ENCODE peak calls at places on chromosomes 4 and X, in nine cellular contexts. One of them, this sample, is unnamed.

GRCh38 chr4:42767669-42768068 is 110.8 kb upstream of the ATP8A1 start:
- DNase-seq in amniotic epithelial cell: no peak
- DNase-seq in NCI-H187 treated with DMSO at 0.1 percent for 48 hours: no peak
- DNase-seq in mammary epithelial cell: no peak
- DNase-seq in nephron progenitor cell: no peak
- DNase-seq in activated T-cell treated with anti-CD3 and anti-CD28 coated beads, Interleukin-2, amount 50 U/mL, for 72 hours: no peak
- DNase-seq in hepatic stellate cell: no peak
- DNase-seq in nucleus accumbens: no peak
- DNase-seq in ascending aorta: no peak
- DNase-seq in this sample: no peak

GRCh38 chr4:76624271-76624681 is 189.2 kb downstream of the SHROOM3 start:
- DNase-seq in amniotic epithelial cell: peak; percentile 95
- DNase-seq in NCI-H187 treated with DMSO at 0.1 percent for 48 hours: no peak
- DNase-seq in mammary epithelial cell: peak; percentile 94
- DNase-seq in nephron progenitor cell: no peak
- DNase-seq in activated T-cell treated with anti-CD3 and anti-CD28 coated beads, Interleukin-2, amount 50 U/mL, for 72 hours: no peak
- DNase-seq in hepatic stellate cell: peak; percentile 70
- DNase-seq in nucleus accumbens: no peak
- DNase-seq in ascending aorta: peak; percentile 30
- DNase-seq in this sample: no peak

GRCh38 chr4:24089831-24090531 is 200.1 kb upstream of the PPARGC1A start:
- DNase-seq in amniotic epithelial cell: no peak
- DNase-seq in NCI-H187 treated with DMSO at 0.1 percent for 48 hours: no peak
- DNase-seq in mammary epithelial cell: no peak
- DNase-seq in nephron progenitor cell: no peak
- DNase-seq in activated T-cell treated with anti-CD3 and anti-CD28 coated beads, Interleukin-2, amount 50 U/mL, for 72 hours: no peak
- DNase-seq in hepatic stellate cell: peak; percentile 22
- DNase-seq in nucleus accumbens: no peak
- DNase-seq in ascending aorta: no peak
- DNase-seq in this sample: no peak

GRCh38 chr4:164383187-164384181 is 370.4 kb upstream of the SMIM31 start:
- DNase-seq in amniotic epithelial cell: peak; percentile 58
- DNase-seq in NCI-H187 treated with DMSO at 0.1 percent for 48 hours: no peak
- DNase-seq in mammary epithelial cell: peak; percentile 22
- DNase-seq in nephron progenitor cell: peak; percentile 69
- DNase-seq in activated T-cell treated with anti-CD3 and anti-CD28 coated beads, Interleukin-2, amount 50 U/mL, for 72 hours: peak; percentile 3
- DNase-seq in hepatic stellate cell: no peak
- DNase-seq in nucleus accumbens: peak; percentile 93
- DNase-seq in ascending aorta: no peak
- DNase-seq in this sample: peak; percentile 60

GRCh38 chr4:4296283-4296846 is 6.3 kb downstream of the ZBTB49 start:
- DNase-seq in amniotic epithelial cell: no peak
- DNase-seq in NCI-H187 treated with DMSO at 0.1 percent for 48 hours: no peak
- DNase-seq in mammary epithelial cell: no peak
- DNase-seq in nephron progenitor cell: no peak
- DNase-seq in activated T-cell treated with anti-CD3 and anti-CD28 coated beads, Interleukin-2, amount 50 U/mL, for 72 hours: no peak
- DNase-seq in hepatic stellate cell: no peak
- DNase-seq in nucleus accumbens: no peak
- DNase-seq in ascending aorta: no peak
- DNase-seq in this sample: no peak

GRCh38 chrX:20487227-20487626 is 220.5 kb upstream of the RPS6KA3 start:
- DNase-seq in amniotic epithelial cell: peak; percentile 19
- DNase-seq in NCI-H187 treated with DMSO at 0.1 percent for 48 hours: no peak
- DNase-seq in mammary epithelial cell: peak; percentile 53
- DNase-seq in nephron progenitor cell: no peak
- DNase-seq in activated T-cell treated with anti-CD3 and anti-CD28 coated beads, Interleukin-2, amount 50 U/mL, for 72 hours: no peak
- DNase-seq in hepatic stellate cell: peak; percentile 2
- DNase-seq in nucleus accumbens: no peak
- DNase-seq in ascending aorta: no peak
- DNase-seq in this sample: no peak

GRCh38 chr4:25182941-25183340 is 22.7 kb upstream of the SEPSECS start:
- DNase-seq in amniotic epithelial cell: peak; percentile 8
- DNase-seq in NCI-H187 treated with DMSO at 0.1 percent for 48 hours: peak; percentile 89
- DNase-seq in mammary epithelial cell: no peak
- DNase-seq in nephron progenitor cell: peak; percentile 22
- DNase-seq in activated T-cell treated with anti-CD3 and anti-CD28 coated beads, Interleukin-2, amount 50 U/mL, for 72 hours: no peak
- DNase-seq in hepatic stellate cell: no peak
- DNase-seq in nucleus accumbens: no peak
- DNase-seq in ascending aorta: no peak
- DNase-seq in this sample: no peak

GRCh38 chr4:47525154-47525819 is 40.2 kb downstream of the ATP10D start:
- DNase-seq in amniotic epithelial cell: peak; percentile 96
- DNase-seq in NCI-H187 treated with DMSO at 0.1 percent for 48 hours: no peak
- DNase-seq in mammary epithelial cell: peak; percentile 79
- DNase-seq in nephron progenitor cell: no peak
- DNase-seq in activated T-cell treated with anti-CD3 and anti-CD28 coated beads, Interleukin-2, amount 50 U/mL, for 72 hours: no peak
- DNase-seq in hepatic stellate cell: peak; percentile 38
- DNase-seq in nucleus accumbens: no peak
- DNase-seq in ascending aorta: no peak
- DNase-seq in this sample: no peak

GRCh38 chrX:136691028-136691809 is 43.3 kb downstream of the CD40LG start:
- DNase-seq in amniotic epithelial cell: peak; percentile 9
- DNase-seq in NCI-H187 treated with DMSO at 0.1 percent for 48 hours: no peak
- DNase-seq in mammary epithelial cell: peak; percentile 54
- DNase-seq in nephron progenitor cell: no peak
- DNase-seq in activated T-cell treated with anti-CD3 and anti-CD28 coated beads, Interleukin-2, amount 50 U/mL, for 72 hours: no peak
- DNase-seq in hepatic stellate cell: no peak
- DNase-seq in nucleus accumbens: no peak
- DNase-seq in ascending aorta: no peak
- DNase-seq in this sample: no peak

GRCh38 chrX:46582964-46583363 is 9.4 kb downstream of the CHST7 start:
- DNase-seq in amniotic epithelial cell: peak; percentile 87
- DNase-seq in NCI-H187 treated with DMSO at 0.1 percent for 48 hours: no peak
- DNase-seq in mammary epithelial cell: peak; percentile 88
- DNase-seq in nephron progenitor cell: no peak
- DNase-seq in activated T-cell treated with anti-CD3 and anti-CD28 coated beads, Interleukin-2, amount 50 U/mL, for 72 hours: no peak
- DNase-seq in hepatic stellate cell: peak; percentile 45
- DNase-seq in nucleus accumbens: no peak
- DNase-seq in ascending aorta: no peak
- DNase-seq in this sample: no peak

GRCh38 chrX:100368167-100368566 is 41.9 kb downstream of the PCDH19 start:
- DNase-seq in amniotic epithelial cell: peak; percentile 1
- DNase-seq in NCI-H187 treated with DMSO at 0.1 percent for 48 hours: no peak
- DNase-seq in mammary epithelial cell: peak; percentile 16
- DNase-seq in nephron progenitor cell: peak; percentile 16
- DNase-seq in activated T-cell treated with anti-CD3 and anti-CD28 coated beads, Interleukin-2, amount 50 U/mL, for 72 hours: no peak
- DNase-seq in hepatic stellate cell: no peak
- DNase-seq in nucleus accumbens: no peak
- DNase-seq in ascending aorta: no peak
- DNase-seq in this sample: no peak

GRCh38 chr4:11436084-11436483 is 7.4 kb upstream of the HS3ST1 start:
- DNase-seq in amniotic epithelial cell: no peak
- DNase-seq in NCI-H187 treated with DMSO at 0.1 percent for 48 hours: no peak
- DNase-seq in mammary epithelial cell: no peak
- DNase-seq in nephron progenitor cell: no peak
- DNase-seq in activated T-cell treated with anti-CD3 and anti-CD28 coated beads, Interleukin-2, amount 50 U/mL, for 72 hours: no peak
- DNase-seq in hepatic stellate cell: no peak
- DNase-seq in nucleus accumbens: no peak
- DNase-seq in ascending aorta: no peak
- DNase-seq in this sample: no peak

GRCh38 chr4:75800972-75801371 is 76.6 kb downstream of the USO1 start:
- DNase-seq in amniotic epithelial cell: peak; percentile 52
- DNase-seq in NCI-H187 treated with DMSO at 0.1 percent for 48 hours: no peak
- DNase-seq in mammary epithelial cell: peak; percentile 39
- DNase-seq in nephron progenitor cell: no peak
- DNase-seq in activated T-cell treated with anti-CD3 and anti-CD28 coated beads, Interleukin-2, amount 50 U/mL, for 72 hours: no peak
- DNase-seq in hepatic stellate cell: no peak
- DNase-seq in nucleus accumbens: no peak
- DNase-seq in ascending aorta: no peak
- DNase-seq in this sample: no peak

GRCh38 chr4:122898370-122899150 is 23.8 kb downstream of the NUDT6 start:
- DNase-seq in amniotic epithelial cell: peak; percentile 76
- DNase-seq in NCI-H187 treated with DMSO at 0.1 percent for 48 hours: no peak
- DNase-seq in mammary epithelial cell: peak; percentile 85
- DNase-seq in nephron progenitor cell: no peak
- DNase-seq in activated T-cell treated with anti-CD3 and anti-CD28 coated beads, Interleukin-2, amount 50 U/mL, for 72 hours: no peak
- DNase-seq in hepatic stellate cell: peak; percentile 66
- DNase-seq in nucleus accumbens: no peak
- DNase-seq in ascending aorta: no peak
- DNase-seq in this sample: no peak

GRCh38 chrX:13545731-13546130 is 23.7 kb upstream of the EGFL6 start:
- DNase-seq in amniotic epithelial cell: no peak
- DNase-seq in NCI-H187 treated with DMSO at 0.1 percent for 48 hours: no peak
- DNase-seq in mammary epithelial cell: no peak
- DNase-seq in nephron progenitor cell: no peak
- DNase-seq in activated T-cell treated with anti-CD3 and anti-CD28 coated beads, Interleukin-2, amount 50 U/mL, for 72 hours: no peak
- DNase-seq in hepatic stellate cell: no peak
- DNase-seq in nucleus accumbens: no peak
- DNase-seq in ascending aorta: no peak
- DNase-seq in this sample: no peak

GRCh38 chr4:140239311-140239710 is 85.3 kb upstream of the MAML3 start:
- DNase-seq in amniotic epithelial cell: no peak
- DNase-seq in NCI-H187 treated with DMSO at 0.1 percent for 48 hours: peak; percentile 5
- DNase-seq in mammary epithelial cell: no peak
- DNase-seq in nephron progenitor cell: no peak
- DNase-seq in activated T-cell treated with anti-CD3 and anti-CD28 coated beads, Interleukin-2, amount 50 U/mL, for 72 hours: no peak
- DNase-seq in hepatic stellate cell: no peak
- DNase-seq in nucleus accumbens: no peak
- DNase-seq in ascending aorta: no peak
- DNase-seq in this sample: no peak

GRCh38 chr4:156298230-156298629 is 344.6 kb upstream of the CTSO start:
- DNase-seq in amniotic epithelial cell: peak; percentile 75
- DNase-seq in NCI-H187 treated with DMSO at 0.1 percent for 48 hours: no peak
- DNase-seq in mammary epithelial cell: peak; percentile 52
- DNase-seq in nephron progenitor cell: no peak
- DNase-seq in activated T-cell treated with anti-CD3 and anti-CD28 coated beads, Interleukin-2, amount 50 U/mL, for 72 hours: no peak
- DNase-seq in hepatic stellate cell: peak; percentile 40
- DNase-seq in nucleus accumbens: no peak
- DNase-seq in ascending aorta: no peak
- DNase-seq in this sample: no peak

GRCh38 chrX:19697416-19697815 is 182.1 kb upstream of the MAP3K15 start:
- DNase-seq in amniotic epithelial cell: no peak
- DNase-seq in NCI-H187 treated with DMSO at 0.1 percent for 48 hours: no peak
- DNase-seq in mammary epithelial cell: peak; percentile 44
- DNase-seq in nephron progenitor cell: no peak
- DNase-seq in activated T-cell treated with anti-CD3 and anti-CD28 coated beads, Interleukin-2, amount 50 U/mL, for 72 hours: no peak
- DNase-seq in hepatic stellate cell: no peak
- DNase-seq in nucleus accumbens: no peak
- DNase-seq in ascending aorta: no peak
- DNase-seq in this sample: no peak

GRCh38 chrX:7170903-7171302 is 22.9 kb upstream of the PUDP start:
- DNase-seq in amniotic epithelial cell: peak; percentile 17
- DNase-seq in NCI-H187 treated with DMSO at 0.1 percent for 48 hours: no peak
- DNase-seq in mammary epithelial cell: no peak
- DNase-seq in nephron progenitor cell: peak; percentile 13
- DNase-seq in activated T-cell treated with anti-CD3 and anti-CD28 coated beads, Interleukin-2, amount 50 U/mL, for 72 hours: peak; percentile 24
- DNase-seq in hepatic stellate cell: no peak
- DNase-seq in nucleus accumbens: no peak
- DNase-seq in ascending aorta: no peak
- DNase-seq in this sample: no peak

GRCh38 chr4:154954117-154954516 is 173.0 kb downstream of the RBM46 start:
- DNase-seq in amniotic epithelial cell: no peak
- DNase-seq in NCI-H187 treated with DMSO at 0.1 percent for 48 hours: no peak
- DNase-seq in mammary epithelial cell: no peak
- DNase-seq in nephron progenitor cell: no peak
- DNase-seq in activated T-cell treated with anti-CD3 and anti-CD28 coated beads, Interleukin-2, amount 50 U/mL, for 72 hours: no peak
- DNase-seq in hepatic stellate cell: no peak
- DNase-seq in nucleus accumbens: no peak
- DNase-seq in ascending aorta: no peak
- DNase-seq in this sample: no peak

GRCh38 chr4:147596976-147597375 is 20.2 kb upstream of the TMEM184C start:
- DNase-seq in amniotic epithelial cell: peak; percentile 92
- DNase-seq in NCI-H187 treated with DMSO at 0.1 percent for 48 hours: no peak
- DNase-seq in mammary epithelial cell: peak; percentile 64
- DNase-seq in nephron progenitor cell: no peak
- DNase-seq in activated T-cell treated with anti-CD3 and anti-CD28 coated beads, Interleukin-2, amount 50 U/mL, for 72 hours: no peak
- DNase-seq in hepatic stellate cell: peak; percentile 44
- DNase-seq in nucleus accumbens: no peak
- DNase-seq in ascending aorta: no peak
- DNase-seq in this sample: no peak

GRCh38 chr4:23877758-23878229 is 12.1 kb downstream of the PPARGC1A start:
- DNase-seq in amniotic epithelial cell: peak; percentile 43
- DNase-seq in NCI-H187 treated with DMSO at 0.1 percent for 48 hours: no peak
- DNase-seq in mammary epithelial cell: no peak
- DNase-seq in nephron progenitor cell: no peak
- DNase-seq in activated T-cell treated with anti-CD3 and anti-CD28 coated beads, Interleukin-2, amount 50 U/mL, for 72 hours: no peak
- DNase-seq in hepatic stellate cell: peak; percentile 7
- DNase-seq in nucleus accumbens: no peak
- DNase-seq in ascending aorta: no peak
- DNase-seq in this sample: no peak

GRCh38 chr4:139901516-139902327 is 236.1 kb downstream of the MGST2 start:
- DNase-seq in amniotic epithelial cell: peak; percentile 55
- DNase-seq in NCI-H187 treated with DMSO at 0.1 percent for 48 hours: no peak
- DNase-seq in mammary epithelial cell: peak; percentile 71
- DNase-seq in nephron progenitor cell: no peak
- DNase-seq in activated T-cell treated with anti-CD3 and anti-CD28 coated beads, Interleukin-2, amount 50 U/mL, for 72 hours: no peak
- DNase-seq in hepatic stellate cell: no peak
- DNase-seq in nucleus accumbens: no peak
- DNase-seq in ascending aorta: no peak
- DNase-seq in this sample: no peak

GRCh38 chr4:38582445-38582844 is 81.6 kb upstream of the KLF3 start:
- DNase-seq in amniotic epithelial cell: no peak
- DNase-seq in NCI-H187 treated with DMSO at 0.1 percent for 48 hours: no peak
- DNase-seq in mammary epithelial cell: no peak
- DNase-seq in nephron progenitor cell: no peak
- DNase-seq in activated T-cell treated with anti-CD3 and anti-CD28 coated beads, Interleukin-2, amount 50 U/mL, for 72 hours: no peak
- DNase-seq in hepatic stellate cell: no peak
- DNase-seq in nucleus accumbens: no peak
- DNase-seq in ascending aorta: no peak
- DNase-seq in this sample: no peak

GRCh38 chrX:106933538-106933961 is 13.3 kb downstream of the CLDN2 start:
- DNase-seq in amniotic epithelial cell: peak; percentile 75
- DNase-seq in NCI-H187 treated with DMSO at 0.1 percent for 48 hours: no peak
- DNase-seq in mammary epithelial cell: no peak
- DNase-seq in nephron progenitor cell: no peak
- DNase-seq in activated T-cell treated with anti-CD3 and anti-CD28 coated beads, Interleukin-2, amount 50 U/mL, for 72 hours: no peak
- DNase-seq in hepatic stellate cell: no peak
- DNase-seq in nucleus accumbens: no peak
- DNase-seq in ascending aorta: no peak
- DNase-seq in this sample: no peak

GRCh38 chrX:30488092-30488491 is 89.5 kb downstream of the TASL start:
- DNase-seq in amniotic epithelial cell: no peak
- DNase-seq in NCI-H187 treated with DMSO at 0.1 percent for 48 hours: peak; percentile 36
- DNase-seq in mammary epithelial cell: no peak
- DNase-seq in nephron progenitor cell: no peak
- DNase-seq in activated T-cell treated with anti-CD3 and anti-CD28 coated beads, Interleukin-2, amount 50 U/mL, for 72 hours: no peak
- DNase-seq in hepatic stellate cell: no peak
- DNase-seq in nucleus accumbens: no peak
- DNase-seq in ascending aorta: no peak
- DNase-seq in this sample: peak; percentile 5

GRCh38 chrX:262391-262909 is 18.7 kb upstream of the PLCXD1 start:
- DNase-seq in amniotic epithelial cell: no peak
- DNase-seq in NCI-H187 treated with DMSO at 0.1 percent for 48 hours: no peak
- DNase-seq in mammary epithelial cell: no peak
- DNase-seq in nephron progenitor cell: no peak
- DNase-seq in activated T-cell treated with anti-CD3 and anti-CD28 coated beads, Interleukin-2, amount 50 U/mL, for 72 hours: no peak
- DNase-seq in hepatic stellate cell: no peak
- DNase-seq in nucleus accumbens: no peak
- DNase-seq in ascending aorta: no peak
- DNase-seq in this sample: no peak

GRCh38 chr4:36292551-36293188 is 11.3 kb downstream of the DTHD1 start:
- DNase-seq in amniotic epithelial cell: no peak
- DNase-seq in NCI-H187 treated with DMSO at 0.1 percent for 48 hours: no peak
- DNase-seq in mammary epithelial cell: peak; percentile 60
- DNase-seq in nephron progenitor cell: no peak
- DNase-seq in activated T-cell treated with anti-CD3 and anti-CD28 coated beads, Interleukin-2, amount 50 U/mL, for 72 hours: no peak
- DNase-seq in hepatic stellate cell: no peak
- DNase-seq in nucleus accumbens: no peak
- DNase-seq in ascending aorta: no peak
- DNase-seq in this sample: no peak

GRCh38 chr4:143097751-143098150 is 87.0 kb upstream of the USP38 start:
- DNase-seq in amniotic epithelial cell: no peak
- DNase-seq in NCI-H187 treated with DMSO at 0.1 percent for 48 hours: no peak
- DNase-seq in mammary epithelial cell: no peak
- DNase-seq in nephron progenitor cell: no peak
- DNase-seq in activated T-cell treated with anti-CD3 and anti-CD28 coated beads, Interleukin-2, amount 50 U/mL, for 72 hours: no peak
- DNase-seq in hepatic stellate cell: no peak
- DNase-seq in nucleus accumbens: no peak
- DNase-seq in ascending aorta: no peak
- DNase-seq in this sample: no peak

GRCh38 chr4:129378346-129378745 is 282.4 kb downstream of the C4orf33 start:
- DNase-seq in amniotic epithelial cell: no peak
- DNase-seq in NCI-H187 treated with DMSO at 0.1 percent for 48 hours: peak; percentile 89
- DNase-seq in mammary epithelial cell: no peak
- DNase-seq in nephron progenitor cell: no peak
- DNase-seq in activated T-cell treated with anti-CD3 and anti-CD28 coated beads, Interleukin-2, amount 50 U/mL, for 72 hours: no peak
- DNase-seq in hepatic stellate cell: no peak
- DNase-seq in nucleus accumbens: no peak
- DNase-seq in ascending aorta: no peak
- DNase-seq in this sample: no peak

GRCh38 chr4:168815373-168816345 is 194.4 kb downstream of the CBR4 start:
- DNase-seq in amniotic epithelial cell: peak; percentile 54
- DNase-seq in NCI-H187 treated with DMSO at 0.1 percent for 48 hours: no peak
- DNase-seq in mammary epithelial cell: no peak
- DNase-seq in nephron progenitor cell: no peak
- DNase-seq in activated T-cell treated with anti-CD3 and anti-CD28 coated beads, Interleukin-2, amount 50 U/mL, for 72 hours: no peak
- DNase-seq in hepatic stellate cell: no peak
- DNase-seq in nucleus accumbens: no peak
- DNase-seq in ascending aorta: no peak
- DNase-seq in this sample: no peak

This sample was measured in frontal cortex.